ENCODE peak calls at places on chromosomes 1 and 21, in five cellular contexts. One of them, this sample, is unnamed.

GRCh38 chr1:95640746-95641145 is 406.7 kb downstream of the RWDD3 start:
- DNase-seq in fibroblast of villous mesenchyme: no peak
- DNase-seq in CD4-positive, alpha-beta T cell: no peak
- DNase-seq in OCI-LY7: no peak
- DNase-seq in lower leg skin: no peak
- DNase-seq in this sample: no peak

GRCh38 chr1:74766579-74766978 is 33.6 kb downstream of the TYW3 start:
- DNase-seq in OCI-LY7: no peak
- DNase-seq in fibroblast of villous mesenchyme: no peak
- DNase-seq in CD4-positive, alpha-beta T cell: no peak
- DNase-seq in lower leg skin: no peak
- DNase-seq in this sample: no peak

GRCh38 chr1:67647036-67647798 is 37.8 kb upstream of the GADD45A start:
- DNase-seq in OCI-LY7: no peak
- DNase-seq in lower leg skin: no peak
- DNase-seq in fibroblast of villous mesenchyme: peak
- DNase-seq in CD4-positive, alpha-beta T cell: no peak
- DNase-seq in this sample: no peak

GRCh38 chr1:35506960-35507901 is 50.0 kb downstream of the KIAA0319L start:
- DNase-seq in fibroblast of villous mesenchyme: no peak
- DNase-seq in CD4-positive, alpha-beta T cell: no peak
- DNase-seq in lower leg skin: no peak
- DNase-seq in OCI-LY7: peak
- DNase-seq in this sample: no peak

GRCh38 chr1:67459068-67459467 is 28.9 kb upstream of the SERBP1 start:
- DNase-seq in CD4-positive, alpha-beta T cell: no peak
- DNase-seq in OCI-LY7: no peak
- DNase-seq in fibroblast of villous mesenchyme: no peak
- DNase-seq in lower leg skin: no peak
- DNase-seq in this sample: peak

GRCh38 chr1:55654750-55655149 is 439.6 kb upstream of the USP24 start:
- DNase-seq in OCI-LY7: no peak
- DNase-seq in fibroblast of villous mesenchyme: no peak
- DNase-seq in CD4-positive, alpha-beta T cell: no peak
- DNase-seq in lower leg skin: no peak
- DNase-seq in this sample: no peak

GRCh38 chr1:87335175-87335992 is 6.7 kb downstream of the LMO4 start:
- DNase-seq in CD4-positive, alpha-beta T cell: peak
- DNase-seq in OCI-LY7: peak
- DNase-seq in fibroblast of villous mesenchyme: peak
- DNase-seq in lower leg skin: peak
- DNase-seq in this sample: peak

GRCh38 chr1:14037101-14037807 is 337.3 kb downstream of the PRDM2 start:
- DNase-seq in fibroblast of villous mesenchyme: no peak
- DNase-seq in OCI-LY7: no peak
- DNase-seq in CD4-positive, alpha-beta T cell: no peak
- DNase-seq in lower leg skin: no peak
- DNase-seq in this sample: no peak

GRCh38 chr1:77036560-77036959 is 169.3 kb downstream of the ST6GALNAC5 start:
- DNase-seq in OCI-LY7: no peak
- DNase-seq in lower leg skin: no peak
- DNase-seq in fibroblast of villous mesenchyme: peak
- DNase-seq in CD4-positive, alpha-beta T cell: no peak
- DNase-seq in this sample: peak

GRCh38 chr1:198669023-198669698 is 30.3 kb downstream of the PTPRC start:
- DNase-seq in lower leg skin: no peak
- DNase-seq in CD4-positive, alpha-beta T cell: peak
- DNase-seq in fibroblast of villous mesenchyme: peak
- DNase-seq in OCI-LY7: no peak
- DNase-seq in this sample: peak

DNA sequence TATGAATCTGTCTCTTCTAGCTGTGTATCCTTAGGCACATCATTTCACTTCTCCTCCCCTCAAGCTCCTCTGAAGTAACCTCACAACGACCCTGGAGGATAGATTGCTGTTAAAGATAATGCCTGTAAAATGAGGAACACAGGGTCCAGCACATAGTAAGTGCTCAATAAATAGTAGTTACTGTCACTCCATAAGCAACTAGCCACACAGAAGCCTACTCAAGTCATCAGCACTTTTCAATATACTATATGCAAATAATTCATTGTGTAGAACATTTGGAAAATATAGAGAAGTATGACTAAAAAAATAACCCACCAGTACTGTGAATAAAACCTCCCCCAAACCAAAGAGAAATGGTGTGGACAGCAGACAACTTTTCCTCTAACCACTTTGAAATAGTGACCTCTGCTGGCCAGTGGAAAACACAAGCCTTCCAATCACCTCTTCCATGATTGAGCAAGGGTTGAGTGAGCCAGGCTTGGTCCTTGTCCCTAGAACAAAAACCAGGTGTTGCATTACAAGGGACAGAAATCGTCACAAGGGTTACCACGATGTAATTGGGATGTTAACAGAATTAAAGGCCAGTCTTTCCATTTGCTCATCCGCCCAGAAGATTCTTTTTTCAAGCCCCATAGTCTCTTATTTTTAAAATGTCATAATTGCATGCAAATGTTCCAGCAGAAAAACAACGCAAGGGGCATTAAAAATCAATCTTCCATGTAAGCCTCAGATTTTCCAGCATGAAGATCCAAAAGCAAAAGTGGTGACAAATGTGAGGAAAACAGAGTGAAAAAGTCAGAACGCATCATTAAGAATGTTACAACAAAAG is 15.7 kb upstream of the GLIS1 start:
- DNase-seq in CD4-positive, alpha-beta T cell: no peak
- DNase-seq in lower leg skin: peak
- DNase-seq in OCI-LY7: peak
- DNase-seq in fibroblast of villous mesenchyme: peak
- DNase-seq in this sample: peak
- TF ChIP-seq CTCF in CD4-positive, alpha-beta T cell: peak
- TF ChIP-seq CTCF in lower leg skin: no peak
- TF ChIP-seq CTCF in OCI-LY7: peak
- TF ChIP-seq CTCF in fibroblast of villous mesenchyme: peak
- TF ChIP-seq CTCF in this sample: peak

DNA sequence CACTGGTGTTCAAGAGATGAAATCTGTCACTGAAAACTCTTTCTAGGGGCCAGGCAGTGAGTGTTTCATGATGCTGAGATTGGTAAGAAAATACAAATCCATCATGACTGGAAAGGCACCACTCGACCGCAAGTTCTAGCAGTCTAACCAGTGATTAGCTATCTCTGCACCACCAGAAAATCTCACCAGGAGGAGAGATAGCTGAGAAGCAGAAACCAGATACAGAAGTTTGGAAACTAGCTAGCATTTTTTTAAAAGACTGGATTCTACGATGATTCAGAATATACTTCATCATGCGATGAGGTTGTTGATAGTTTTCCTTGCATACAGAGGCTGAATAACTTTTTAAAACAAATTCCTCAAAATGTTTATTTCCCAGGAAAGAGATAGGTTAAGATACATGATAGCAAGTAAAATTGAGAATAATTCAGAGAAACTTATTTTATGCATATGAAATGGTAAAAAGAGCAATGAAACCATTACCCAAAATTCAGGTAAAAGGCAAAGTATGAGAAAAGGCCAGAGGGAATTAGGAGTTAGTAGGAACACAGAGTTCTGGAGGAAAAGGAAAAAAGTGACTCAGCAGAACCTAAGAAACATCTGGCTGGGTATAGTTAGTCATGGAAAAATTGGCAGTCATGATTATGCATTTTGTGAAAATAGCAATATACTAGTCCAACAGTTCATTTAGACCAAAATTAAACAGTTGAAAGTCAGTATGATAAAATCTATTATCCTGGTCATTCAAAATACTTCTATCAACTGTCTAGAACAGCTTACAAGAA is 3.3 kb upstream of the F3 start:
- DNase-seq in lower leg skin: no peak
- DNase-seq in CD4-positive, alpha-beta T cell: no peak
- DNase-seq in fibroblast of villous mesenchyme: peak
- DNase-seq in OCI-LY7: no peak
- DNase-seq in this sample: no peak
- TF ChIP-seq CTCF in lower leg skin: no peak
- TF ChIP-seq CTCF in CD4-positive, alpha-beta T cell: no peak
- TF ChIP-seq CTCF in fibroblast of villous mesenchyme: peak
- TF ChIP-seq CTCF in OCI-LY7: no peak
- TF ChIP-seq CTCF in this sample: no peak

GRCh38 chr21:36524477-36524876 is 44.6 kb upstream of the CLDN14 start:
- DNase-seq in CD4-positive, alpha-beta T cell: no peak
- DNase-seq in OCI-LY7: no peak
- DNase-seq in fibroblast of villous mesenchyme: no peak
- DNase-seq in lower leg skin: no peak
- DNase-seq in this sample: no peak

GRCh38 chr21:36522174-36522810 is 42.4 kb upstream of the CLDN14 start:
- DNase-seq in fibroblast of villous mesenchyme: no peak
- DNase-seq in CD4-positive, alpha-beta T cell: no peak
- DNase-seq in OCI-LY7: no peak
- DNase-seq in lower leg skin: no peak
- DNase-seq in this sample: no peak

DNA sequence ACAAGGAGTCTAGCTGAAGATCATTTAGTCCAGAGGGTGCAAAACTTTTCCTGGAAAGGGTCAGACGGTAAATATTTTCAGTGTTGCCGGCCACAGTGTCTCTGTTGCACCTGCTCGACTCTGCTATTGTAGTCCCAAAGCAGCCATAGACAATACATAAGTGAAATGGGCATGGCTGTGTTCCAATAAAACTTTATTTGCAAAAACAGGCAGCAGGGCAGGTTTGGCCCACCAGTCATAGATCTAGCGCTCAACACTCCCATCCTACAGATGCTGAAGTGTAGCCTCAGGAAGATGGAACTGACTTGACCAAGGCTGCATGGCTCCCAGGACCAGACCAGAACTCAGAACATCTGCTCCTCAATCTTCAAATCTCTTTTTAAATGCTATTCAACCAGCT is 46.2 kb upstream of the CLDN14 start:
- DNase-seq in OCI-LY7: no peak
- DNase-seq in fibroblast of villous mesenchyme: no peak
- DNase-seq in lower leg skin: no peak
- DNase-seq in CD4-positive, alpha-beta T cell: no peak
- DNase-seq in this sample: no peak
- TF ChIP-seq CTCF in OCI-LY7: no peak
- TF ChIP-seq CTCF in fibroblast of villous mesenchyme: no peak
- TF ChIP-seq CTCF in lower leg skin: no peak
- TF ChIP-seq CTCF in CD4-positive, alpha-beta T cell: no peak
- TF ChIP-seq CTCF in this sample: no peak

DNA sequence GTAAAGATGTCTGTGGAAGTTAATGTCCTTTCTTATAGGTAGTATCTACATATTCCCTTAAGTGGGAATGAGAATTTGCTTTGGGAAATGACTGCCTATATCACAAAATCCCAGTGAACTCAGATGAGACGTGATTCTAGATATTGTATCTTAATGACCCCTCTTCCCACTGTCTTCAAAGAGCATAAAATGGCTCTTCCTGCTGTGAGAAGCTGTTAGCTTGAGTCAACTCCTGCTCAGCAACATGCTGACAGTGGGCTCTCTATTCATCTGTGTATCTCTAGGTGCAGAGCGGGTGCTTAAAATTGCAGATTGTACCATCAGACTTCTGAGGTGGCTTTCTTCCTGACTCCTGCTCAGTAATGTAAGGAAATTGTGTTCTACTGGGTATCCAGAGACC is 100.6 kb downstream of the SPAG17 start:
- DNase-seq in CD4-positive, alpha-beta T cell: no peak
- DNase-seq in lower leg skin: no peak
- DNase-seq in OCI-LY7: no peak
- DNase-seq in fibroblast of villous mesenchyme: no peak
- DNase-seq in this sample: no peak
- TF ChIP-seq CTCF in CD4-positive, alpha-beta T cell: no peak
- TF ChIP-seq CTCF in lower leg skin: no peak
- TF ChIP-seq CTCF in OCI-LY7: no peak
- TF ChIP-seq CTCF in fibroblast of villous mesenchyme: no peak
- TF ChIP-seq CTCF in this sample: no peak

DNA sequence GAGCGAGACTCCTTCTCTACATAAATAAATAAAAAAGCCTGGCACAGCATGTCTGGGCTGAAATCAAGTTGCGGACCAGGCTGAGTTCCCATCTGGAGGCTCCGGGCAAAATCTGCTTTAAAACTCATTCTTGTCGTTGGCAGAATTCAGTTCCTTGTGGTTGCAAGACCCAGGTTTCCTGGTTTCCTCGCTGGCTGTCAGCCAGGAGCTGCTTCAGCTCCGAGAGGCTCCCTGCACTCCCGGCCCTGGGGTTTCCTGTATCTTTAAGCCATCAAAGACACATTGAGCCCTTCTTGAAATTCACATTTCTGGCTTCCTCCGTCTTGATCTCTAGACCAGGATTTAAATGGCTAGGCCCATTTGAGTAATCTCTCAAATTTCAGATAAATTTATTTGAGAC is 20.6 kb upstream of the SCCPDH start:
- DNase-seq in lower leg skin: no peak
- DNase-seq in fibroblast of villous mesenchyme: no peak
- DNase-seq in CD4-positive, alpha-beta T cell: no peak
- DNase-seq in OCI-LY7: no peak
- DNase-seq in this sample: no peak
- TF ChIP-seq CTCF in lower leg skin: no peak
- TF ChIP-seq CTCF in fibroblast of villous mesenchyme: no peak
- TF ChIP-seq CTCF in CD4-positive, alpha-beta T cell: no peak
- TF ChIP-seq CTCF in OCI-LY7: no peak
- TF ChIP-seq CTCF in this sample: no peak

GRCh38 chr21:29904359-29905282 is 35.2 kb downstream of the GRIK1 start:
- DNase-seq in CD4-positive, alpha-beta T cell: no peak
- DNase-seq in fibroblast of villous mesenchyme: peak
- DNase-seq in OCI-LY7: no peak
- DNase-seq in lower leg skin: no peak
- DNase-seq in this sample: no peak
- TF ChIP-seq CTCF in CD4-positive, alpha-beta T cell: no peak
- TF ChIP-seq CTCF in fibroblast of villous mesenchyme: no peak
- TF ChIP-seq CTCF in OCI-LY7: no peak
- TF ChIP-seq CTCF in lower leg skin: no peak
- TF ChIP-seq CTCF in this sample: no peak

DNA sequence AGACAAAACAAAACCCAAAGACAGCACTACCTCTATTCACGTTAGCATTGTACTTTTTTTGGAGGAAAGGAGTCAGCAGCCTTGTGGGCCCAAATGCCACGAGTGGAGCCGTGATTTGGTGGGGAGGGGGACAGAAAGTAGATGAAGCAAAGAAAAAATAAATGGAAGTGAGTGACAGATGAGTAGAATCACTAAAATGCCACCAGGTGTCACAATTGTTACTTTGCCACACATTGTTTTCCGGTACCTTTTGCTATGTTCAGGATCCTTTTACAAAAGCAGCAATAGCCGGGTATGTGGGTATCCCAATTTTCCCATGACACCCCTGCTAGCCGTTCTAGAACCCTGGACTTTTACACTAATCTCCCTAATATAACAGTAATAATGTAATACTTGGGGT is 85.0 kb upstream of the AK4 start:
- DNase-seq in lower leg skin: no peak
- DNase-seq in fibroblast of villous mesenchyme: no peak
- DNase-seq in CD4-positive, alpha-beta T cell: no peak
- DNase-seq in OCI-LY7: peak
- DNase-seq in this sample: no peak
- TF ChIP-seq CTCF in lower leg skin: no peak
- TF ChIP-seq CTCF in fibroblast of villous mesenchyme: no peak
- TF ChIP-seq CTCF in CD4-positive, alpha-beta T cell: peak
- TF ChIP-seq CTCF in OCI-LY7: peak
- TF ChIP-seq CTCF in this sample: peak